ENCODE peak calls at places on chromosome 18, in four cellular contexts. G is epithelial cell of proximal tubule, L is fibroblast of pulmonary artery, X is RWPE1. U is an unnamed sample.

GRCh38 chr18:9708057-9708881 is at the start of gene RAB31:
- DNase-seq in L (peak; percentile 84), G (no peak), X (peak; percentile 71), U (peak; percentile 77)

GRCh38 chr18:54607213-54607934 is 16.3 kb downstream of the DYNAP start:
- DNase-seq in X (peak; percentile 10), G (peak; percentile 99), L (peak; percentile 18), U (peak; percentile 35)

GRCh38 chr18:42649636-42650035 is 465.8 kb downstream of the RIT2 start:
- DNase-seq in X (no peak), L (peak; percentile 86), G (peak; percentile 83), U (peak; percentile 47)

GRCh38 chr18:63237486-63237885 is 82.1 kb downstream of the BCL2 start:
- DNase-seq in X (no peak), G (peak; percentile 65), L (peak; percentile 78), U (no peak)

GRCh38 chr18:65937180-65937579 is 186.4 kb downstream of the CDH7 start:
- DNase-seq in L (no peak), G (no peak), X (no peak), U (no peak)

GRCh38 chr18:40413160-40413559 is 1541.9 kb upstream of the PIK3C3 start:
- DNase-seq in L (peak; percentile 36), G (no peak), X (no peak), U (peak; percentile 24)

GRCh38 chr18:44761812-44762211 is 81.1 kb downstream of the SETBP1 start:
- DNase-seq in G (no peak), L (no peak), X (no peak), U (no peak)

GRCh38 chr18:54734059-54734458 is 94.2 kb upstream of the RAB27B start:
- DNase-seq in L (peak; percentile 92), X (peak; percentile 44), G (no peak), U (peak; percentile 92)

GRCh38 chr18:49666045-49666444 is 104.2 kb downstream of the LIPG start:
- DNase-seq in G (no peak), L (peak; percentile 57), X (no peak), U (peak; percentile 37)

GRCh38 chr18:56645415-56646016 is 5.6 kb upstream of the WDR7 start:
- DNase-seq in X (no peak), G (no peak), L (no peak), U (no peak)
- TF ChIP-seq CTCF in X (peak; percentile 70), G (peak; percentile 55), L (peak; percentile 51), U (peak; percentile 52)

GRCh38 chr18:58136865-58137264 is 92.8 kb downstream of the NEDD4L start:
- DNase-seq in G (no peak), X (no peak), L (peak; percentile 23), U (no peak)

GRCh38 chr18:58144106-58144505 is 100.1 kb downstream of the NEDD4L start:
- DNase-seq in G (no peak), X (no peak), L (no peak), U (no peak)

GRCh38 chr18:58139627-58140026 is 95.6 kb downstream of the NEDD4L start:
- DNase-seq in X (no peak), L (no peak), G (no peak), U (no peak)

GRCh38 chr18:58143391-58143790 is 99.4 kb downstream of the NEDD4L start:
- DNase-seq in X (no peak), G (no peak), L (peak; percentile 75), U (peak; percentile 24)

GRCh38 chr18:58140366-58141325 is 96.6 kb downstream of the NEDD4L start:
- DNase-seq in X (no peak), G (no peak), L (no peak), U (no peak)
- TF ChIP-seq CTCF in X (no peak), G (no peak), L (no peak), U (no peak)

DNA sequence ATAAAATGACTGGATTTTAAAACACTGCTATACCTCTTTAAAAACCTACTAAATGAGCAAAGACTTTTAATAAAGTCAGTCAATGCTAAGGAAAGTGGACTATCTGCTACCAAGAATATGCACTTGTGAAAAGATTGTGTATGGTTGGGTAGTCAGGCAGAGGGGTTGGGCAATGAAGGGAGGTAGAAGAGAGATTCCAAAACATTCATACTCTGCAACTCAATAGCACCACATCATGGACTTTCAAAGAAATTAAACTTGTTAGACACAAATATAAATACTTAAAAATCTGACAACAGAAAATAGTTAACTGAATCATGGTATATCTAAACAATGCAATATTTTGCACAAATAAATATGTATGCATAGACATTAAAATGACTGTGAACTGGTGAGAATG is 139.9 kb upstream of the MAPRE2 start:
- DNase-seq in X (no peak), L (peak; percentile 14), G (no peak), U (no peak)
- TF ChIP-seq CTCF in X (no peak), L (no peak), G (peak; percentile 42), U (no peak)

GRCh38 chr18:3186678-3187658 is 32.8 kb downstream of the MYOM1 start:
- DNase-seq in G (no peak), X (no peak), L (peak; percentile 57), U (no peak)
- TF ChIP-seq CTCF in G (peak; percentile 40), X (no peak), L (peak; percentile 33), U (no peak)

GRCh38 chr18:7172611-7173010 is 55.0 kb upstream of the LAMA1 start:
- DNase-seq in G (no peak), L (no peak), X (no peak), U (no peak)
- TF ChIP-seq CTCF in G (no peak), L (no peak), X (no peak), U (no peak)

DNA sequence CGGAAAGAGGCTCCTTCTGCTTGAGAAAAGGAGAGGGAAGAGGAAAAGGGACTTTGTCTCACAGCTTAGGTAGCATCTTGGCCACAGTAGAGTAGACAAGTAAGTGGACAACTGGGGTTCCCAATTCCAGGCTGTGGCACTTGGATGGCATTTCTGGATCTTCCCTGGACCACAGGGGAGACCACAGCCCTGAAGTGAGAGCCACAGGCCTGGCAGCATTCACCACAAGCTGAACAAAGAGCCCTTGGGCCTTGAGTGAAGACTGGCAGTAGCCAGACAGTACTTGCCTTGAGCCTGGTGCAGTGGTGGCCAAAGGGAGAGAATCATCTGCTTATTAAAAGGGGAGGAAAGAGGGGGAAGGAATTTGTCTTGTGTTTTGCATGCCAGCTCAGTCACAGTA is 226.1 kb upstream of the KLHL14 start:
- DNase-seq in X (no peak), G (no peak), L (no peak), U (no peak)
- TF ChIP-seq CTCF in X (no peak), G (no peak), L (no peak), U (no peak)

GRCh38 chr18:78830161-78830560 is 149.5 kb upstream of the SALL3 start:
- DNase-seq in G (no peak), X (no peak), L (no peak), U (no peak)

GRCh38 chr18:78827141-78827540 is 152.5 kb upstream of the SALL3 start:
- DNase-seq in L (no peak), X (no peak), G (no peak), U (no peak)

GRCh38 chr18:78825168-78825567 is 154.4 kb upstream of the SALL3 start:
- DNase-seq in G (no peak), L (no peak), X (no peak), U (no peak)

GRCh38 chr18:78828131-78828530 is 151.5 kb upstream of the SALL3 start:
- DNase-seq in X (no peak), L (no peak), G (no peak), U (no peak)

GRCh38 chr18:78826631-78827030 is 153.0 kb upstream of the SALL3 start:
- DNase-seq in L (no peak), G (no peak), X (no peak), U (no peak)
- TF ChIP-seq CTCF in L (no peak), G (no peak), X (no peak), U (no peak)

GRCh38 chr18:75334869-75335268 is 92.6 kb downstream of the SMIM21 start:
- DNase-seq in G (no peak), X (no peak), L (no peak), U (no peak)

GRCh38 chr18:75340206-75340605 is 87.3 kb downstream of the SMIM21 start:
- DNase-seq in G (no peak), L (no peak), X (no peak), U (no peak)

GRCh38 chr18:75337348-75337747 is 90.2 kb downstream of the SMIM21 start:
- DNase-seq in L (no peak), X (no peak), G (no peak), U (no peak)

GRCh38 chr18:75336767-75337166 is 90.7 kb downstream of the SMIM21 start:
- DNase-seq in X (no peak), L (no peak), G (no peak), U (no peak)

DNA sequence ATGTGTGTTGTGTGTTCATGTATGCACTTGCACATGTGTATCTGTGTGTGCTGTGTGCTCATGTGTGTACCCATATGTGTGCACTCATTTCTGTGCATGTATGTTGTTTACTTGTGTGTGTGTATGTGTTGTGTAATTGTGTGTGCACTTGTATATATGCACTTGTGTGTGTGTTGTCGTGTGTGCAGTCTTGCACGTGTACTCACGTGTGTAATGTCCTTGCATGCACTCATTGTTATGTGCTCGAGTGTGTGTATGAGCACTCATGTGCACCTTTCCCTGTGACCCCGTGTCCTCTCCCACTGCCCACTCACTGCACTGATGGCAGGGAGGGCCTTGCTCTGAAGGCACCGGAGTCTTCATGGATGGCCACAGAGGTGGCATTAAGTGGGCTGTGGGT is 92.0 kb downstream of the SMIM21 start:
- DNase-seq in X (no peak), G (no peak), L (no peak), U (no peak)
- TF ChIP-seq CTCF in X (no peak), G (no peak), L (no peak), U (no peak)

GRCh38 chr18:28995319-28995718 is 818.4 kb upstream of the CDH2 start:
- DNase-seq in X (no peak), G (no peak), L (no peak), U (no peak)
- TF ChIP-seq CTCF in X (no peak), G (peak; percentile 43), L (peak; percentile 29), U (peak; percentile 35)

GRCh38 chr18:13909541-13909940 is 5.8 kb downstream of the MC2R start:
- DNase-seq in L (no peak), X (no peak), G (no peak), U (no peak)
- TF ChIP-seq CTCF in L (no peak), X (no peak), G (no peak), U (no peak)

U was measured in astrocyte of the spinal cord.